ENCODE peak calls at places on chromosome 10, in six cellular contexts. N, F, O, K, Y and U are unnamed samples.

GRCh38 chr10:112874982-112875381 is 75.1 kb upstream of the TCF7L2 start:
- DNase-seq in N (no peak), F (no peak), O (no peak), K (no peak), Y (no peak), U (no peak)

GRCh38 chr10:934746-935406 is 3.4 kb upstream of the LARP4B start:
- DNase-seq in N (no peak), F (no peak), O (no peak), K (no peak), Y (no peak), U (no peak)

GRCh38 chr10:126397640-126398382 is 9.5 kb upstream of the ADAM12 start:
- DNase-seq in N (peak; percentile 92), F (no peak), O (peak; percentile 96), K (no peak), Y (peak; percentile 96), U (no peak)

GRCh38 chr10:126969310-126969709 is 64.1 kb downstream of the DOCK1 start:
- DNase-seq in N (peak; percentile 83), F (no peak), O (no peak), K (no peak), Y (peak; percentile 13), U (peak; percentile 49)

GRCh38 chr10:116164291-116164690 is 108.7 kb downstream of the GFRA1 start:
- DNase-seq in N (no peak), F (no peak), O (no peak), K (no peak), Y (no peak), U (no peak)

GRCh38 chr10:32332299-32332750 is 14.6 kb downstream of the EPC1 start:
- DNase-seq in N (no peak), F (no peak), O (no peak), K (no peak), Y (no peak), U (no peak)

GRCh38 chr10:101817542-101818118 is 614 bp downstream of the OGA start:
- DNase-seq in N (peak; percentile 86), F (peak; percentile 94), O (peak; percentile 88), K (no peak), Y (peak; percentile 97), U (peak; percentile 92)

GRCh38 chr10:76675951-76676587 is 961.5 kb downstream of the KCNMA1 start:
- DNase-seq in N (no peak), F (no peak), O (no peak), K (no peak), Y (peak; percentile 70), U (peak; percentile 46)

GRCh38 chr10:125407000-125407502 is 246.7 kb upstream of the CTBP2 start:
- DNase-seq in N (peak; percentile 75), F (no peak), O (peak; percentile 65), K (no peak), Y (peak; percentile 77), U (no peak)

GRCh38 chr10:84269773-84270172 is 24.9 kb downstream of the RGR start:
- DNase-seq in N (no peak), F (no peak), O (peak; percentile 45), K (no peak), Y (peak; percentile 87), U (no peak)

GRCh38 chr10:69636626-69637550 is 6.8 kb downstream of the FAM241B start:
- DNase-seq in N (peak; percentile 56), F (no peak), O (no peak), K (no peak), Y (peak; percentile 20), U (peak; percentile 43)

GRCh38 chr10:46028584-46029570 is 1.5 kb downstream of the NCOA4 start:
- DNase-seq in N (peak; percentile 73), F (no peak), O (peak; percentile 37), K (no peak), Y (peak; percentile 85), U (peak; percentile 54)

GRCh38 chr10:23094786-23095403 is 484 bp upstream of the MSRB2 start:
- DNase-seq in N (no peak), F (no peak), O (no peak), K (no peak), Y (no peak), U (no peak)

GRCh38 chr10:124035306-124035927 is 58.0 kb downstream of the CHST15 start:
- DNase-seq in N (no peak), F (no peak), O (no peak), K (no peak), Y (no peak), U (no peak)

GRCh38 chr10:71319800-71320392 is 837 bp downstream of the SLC29A3 start:
- DNase-seq in N (no peak), F (no peak), O (no peak), K (no peak), Y (no peak), U (peak; percentile 33)

GRCh38 chr10:68208424-68209042 is 23.4 kb downstream of the ATOH7 start:
- DNase-seq in N (peak; percentile 95), F (no peak), O (peak; percentile 38), K (peak; percentile 25), Y (peak; percentile 81), U (peak; percentile 67)

GRCh38 chr10:68212721-68213352 is 19.1 kb downstream of the ATOH7 start:
- DNase-seq in N (peak; percentile 25), F (no peak), O (no peak), K (no peak), Y (peak; percentile 61), U (peak; percentile 10)

GRCh38 chr10:68211635-68212034 is 20.3 kb downstream of the ATOH7 start:
- DNase-seq in N (no peak), F (no peak), O (no peak), K (no peak), Y (no peak), U (no peak)
- H3K4me3 ChIP-seq in N (no peak overlapping the region), F (no peak overlapping the region), O (no peak overlapping the region), K (no peak overlapping the region), Y (no peak overlapping the region), U (no peak overlapping the region)

GRCh38 chr10:14579405-14579804 is 195.3 kb downstream of the FAM107B start:
- DNase-seq in N (no peak), F (no peak), O (no peak), K (no peak), Y (peak; percentile 13), U (no peak)
- H3K4me3 ChIP-seq in N (no peak overlapping the region), F (no peak overlapping the region), O (no peak overlapping the region), K (no peak overlapping the region), Y (no peak overlapping the region), U (no peak overlapping the region)

DNA sequence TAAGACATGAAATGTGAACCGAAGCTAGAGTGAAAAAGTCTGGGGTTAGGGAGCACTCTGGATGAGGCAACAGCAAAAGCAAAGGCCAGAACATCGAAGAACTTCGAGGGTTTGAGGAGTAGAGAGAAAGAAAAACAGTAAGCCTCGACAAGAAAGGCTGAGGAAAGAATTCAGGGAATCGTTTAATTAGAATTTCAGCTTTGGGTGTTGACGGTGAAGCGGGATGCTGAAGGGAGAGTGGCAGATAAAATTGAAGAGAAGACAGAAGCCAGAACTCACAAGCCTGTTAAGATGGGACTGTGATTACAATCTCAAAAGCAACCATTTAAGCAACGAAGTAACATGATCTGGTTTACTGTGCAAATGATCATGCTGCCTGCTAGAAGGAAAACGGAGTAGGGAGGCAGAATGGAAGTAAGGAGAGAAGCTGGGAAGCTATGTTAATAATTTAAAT is 2.1 kb downstream of the TRDMT1 start:
- DNase-seq in N (peak; percentile 57), F (no peak), O (no peak), K (no peak), Y (peak; percentile 74), U (no peak)
- H3K4me3 ChIP-seq in N (no peak overlapping the region), F (peak overlapping the region; percentile 81), O (peak overlapping the region; percentile 23), K (no peak overlapping the region), Y (peak overlapping the region; percentile 84), U (no peak overlapping the region)

GRCh38 chr10:44311563-44311905 is 73.4 kb downstream of the CXCL12 start:
- DNase-seq in N (no peak), F (no peak), O (no peak), K (no peak), Y (no peak), U (no peak)

GRCh38 chr10:44312401-44312800 is 72.5 kb downstream of the CXCL12 start:
- DNase-seq in N (no peak), F (no peak), O (no peak), K (no peak), Y (no peak), U (no peak)

GRCh38 chr10:44310762-44311562 is 73.9 kb downstream of the CXCL12 start:
- DNase-seq in N (peak; percentile 91), F (peak; percentile 88), O (peak; percentile 45), K (peak; percentile 16), Y (peak; percentile 71), U (peak; percentile 88)

GRCh38 chr10:44308935-44309334 is 76.0 kb downstream of the CXCL12 start:
- DNase-seq in N (no peak), F (no peak), O (no peak), K (no peak), Y (no peak), U (no peak)

GRCh38 chr10:44309939-44310761 is 74.7 kb downstream of the CXCL12 start:
- DNase-seq in N (no peak), F (no peak), O (no peak), K (no peak), Y (no peak), U (no peak)
- H3K4me3 ChIP-seq in N (no peak overlapping the region), F (peak overlapping the region; percentile 37), O (peak overlapping the region; percentile 32), K (no peak overlapping the region), Y (no peak overlapping the region), U (no peak overlapping the region)

GRCh38 chr10:92688573-92688926 is 1.2 kb upstream of the HHEX start:
- DNase-seq in N (no peak), F (no peak), O (no peak), K (peak; percentile 31), Y (no peak), U (no peak)
- H3K4me3 ChIP-seq in N (no peak overlapping the region), F (peak overlapping the region; percentile 73), O (no peak overlapping the region), K (peak overlapping the region; percentile 76), Y (peak overlapping the region; percentile 59), U (no peak overlapping the region)

GRCh38 chr10:58347967-58348366 is 13.2 kb downstream of the UBE2D1 start:
- DNase-seq in N (no peak), F (no peak), O (no peak), K (no peak), Y (no peak), U (no peak)

GRCh38 chr10:58350619-58351323 is 16.0 kb downstream of the UBE2D1 start:
- DNase-seq in N (no peak), F (no peak), O (no peak), K (peak; percentile 55), Y (peak; percentile 23), U (no peak)

GRCh38 chr10:58351616-58352578 is 17.1 kb downstream of the UBE2D1 start:
- DNase-seq in N (no peak), F (no peak), O (no peak), K (no peak), Y (no peak), U (no peak)

GRCh38 chr10:58350023-58350422 is 15.2 kb downstream of the UBE2D1 start:
- DNase-seq in N (no peak), F (no peak), O (no peak), K (no peak), Y (no peak), U (no peak)

GRCh38 chr10:58348571-58349033 is 13.8 kb downstream of the UBE2D1 start:
- DNase-seq in N (peak; percentile 4), F (no peak), O (no peak), K (no peak), Y (no peak), U (no peak)
- H3K4me3 ChIP-seq in N (no peak overlapping the region), F (no peak overlapping the region), O (no peak overlapping the region), K (no peak overlapping the region), Y (no peak overlapping the region), U (no peak overlapping the region)

GRCh38 chr10:16967000-16967865 is 150.0 kb upstream of the RSU1 start:
- DNase-seq in N (no peak), F (no peak), O (no peak), K (no peak), Y (peak; percentile 63), U (no peak)
- H3K4me3 ChIP-seq in N (no peak overlapping the region), F (no peak overlapping the region), O (no peak overlapping the region), K (no peak overlapping the region), Y (peak overlapping the region; percentile 48), U (no peak overlapping the region)